ENCODE peak calls at places on chromosomes 12 and 14, in eight cellular contexts. L is tibial nerve, K is upper lobe of right lung, T is heart left ventricle, C is brain microvascular endothelial cell, W is IMR-90, A is A549, R is HCT116. U is an unnamed sample.

GRCh38 chr14:103401223-103402214 is 16.3 kb downstream of the MARK3 start:
- DNase-seq in L (no peak), K (no peak), T (no peak), C (peak), W (peak), A (no peak), R (no peak), U (no peak)

GRCh38 chr12:70721958-70722357 is 84.7 kb upstream of the PTPRB start:
- DNase-seq in L (no peak), K (no peak), T (no peak), C (no peak), W (no peak), A (no peak), R (no peak), U (no peak)

GRCh38 chr12:76158518-76159321 is 74.2 kb upstream of the NAP1L1 start:
- DNase-seq in L (peak), K (no peak), T (peak), C (peak), W (peak), A (peak), R (peak), U (no peak)

GRCh38 chr12:85865905-85866304 is 8.2 kb upstream of the NTS start:
- DNase-seq in L (no peak), K (no peak), T (no peak), C (peak), W (no peak), A (no peak), R (no peak), U (no peak)

GRCh38 chr12:75850751-75851462 is 180.7 kb downstream of the PHLDA1 start:
- DNase-seq in L (no peak), K (no peak), T (no peak), C (peak), W (peak), A (peak), R (no peak), U (peak)

GRCh38 chr14:93023802-93024434 is 91.8 kb downstream of the ITPK1 start:
- DNase-seq in L (no peak), K (no peak), T (no peak), C (no peak), W (no peak), A (no peak), R (no peak), U (no peak)

GRCh38 chr12:3418609-3419469 is 72.2 kb upstream of the PRMT8 start:
- DNase-seq in L (no peak), K (no peak), T (no peak), C (no peak), W (no peak), A (no peak), R (no peak), U (no peak)

GRCh38 chr12:88951860-88952483 is 371.7 kb upstream of the KITLG start:
- DNase-seq in L (no peak), K (no peak), T (no peak), C (no peak), W (no peak), A (no peak), R (no peak), U (no peak)

GRCh38 chr14:45247427-45247826 is 5.6 kb downstream of the MIS18BP1 start:
- DNase-seq in L (no peak), K (no peak), T (no peak), C (no peak), W (no peak), A (no peak), R (no peak), U (no peak)

GRCh38 chr12:20000229-20000869 is 368.0 kb upstream of the PDE3A start:
- DNase-seq in L (no peak), K (no peak), T (no peak), C (no peak), W (no peak), A (no peak), R (no peak), U (no peak)

GRCh38 chr12:52090291-52090690 is 10.8 kb downstream of the SMIM41 start:
- DNase-seq in L (no peak), K (peak), T (no peak), C (no peak), W (no peak), A (no peak), R (no peak), U (no peak)
- H3K27ac ChIP-seq in L (no peak), K (no peak), T (no peak), C (no peak), W (no peak), A (no peak), R (no peak), U (no peak)

GRCh38 chr12:2163172-2163927 is 110.6 kb downstream of the CACNA1C start:
- DNase-seq in L (peak), K (no peak), T (peak), C (peak), W (peak), A (no peak), R (no peak), U (no peak)
- H3K27ac ChIP-seq in L (no peak), K (peak), T (peak), C (no peak), W (peak), A (no peak), R (no peak), U (no peak)

DNA sequence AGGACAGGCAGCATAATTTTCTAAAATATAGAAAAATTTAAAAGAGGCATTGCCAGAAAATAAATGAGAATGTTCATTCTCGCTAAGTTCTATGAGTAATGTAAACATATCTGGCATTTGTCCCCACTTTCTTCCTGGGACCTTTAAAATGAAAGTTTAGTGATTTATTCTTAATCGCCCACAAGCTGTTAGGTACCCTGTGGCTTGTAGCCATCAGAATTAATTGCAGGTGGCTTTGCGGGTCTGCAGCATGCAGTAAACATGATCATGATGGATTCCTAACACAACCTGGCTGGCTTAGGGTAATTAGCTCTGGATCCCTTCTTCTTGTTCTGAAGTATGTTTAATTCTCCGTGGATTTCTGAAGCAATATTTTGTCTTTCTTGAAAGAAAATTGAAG is 103.5 kb upstream of the FRMD6 start:
- DNase-seq in L (no peak), K (no peak), T (no peak), C (no peak), W (no peak), A (no peak), R (no peak), U (no peak)
- H3K27ac ChIP-seq in L (no peak), K (no peak), T (no peak), C (peak), W (peak), A (peak), R (no peak), U (peak)

GRCh38 chr14:74950795-74951442 is 4.5 kb downstream of the PGF start:
- DNase-seq in L (no peak), K (no peak), T (no peak), C (no peak), W (peak), A (no peak), R (no peak), U (no peak)
- H3K27ac ChIP-seq in L (no peak), K (no peak), T (peak), C (no peak), W (peak), A (peak), R (no peak), U (no peak)

GRCh38 chr12:131137009-131137835 is 183.5 kb downstream of the ADGRD1 start:
- DNase-seq in L (no peak), K (no peak), T (peak), C (no peak), W (no peak), A (no peak), R (no peak), U (no peak)

GRCh38 chr12:131137836-131138637 is 184.3 kb downstream of the ADGRD1 start:
- DNase-seq in L (no peak), K (no peak), T (peak), C (no peak), W (no peak), A (peak), R (no peak), U (no peak)

GRCh38 chr12:131139363-131140068 is 185.8 kb downstream of the ADGRD1 start:
- DNase-seq in L (no peak), K (peak), T (peak), C (no peak), W (no peak), A (no peak), R (no peak), U (no peak)

GRCh38 chr12:131140069-131140435 is 186.3 kb downstream of the ADGRD1 start:
- DNase-seq in L (no peak), K (no peak), T (no peak), C (no peak), W (no peak), A (no peak), R (no peak), U (no peak)

DNA sequence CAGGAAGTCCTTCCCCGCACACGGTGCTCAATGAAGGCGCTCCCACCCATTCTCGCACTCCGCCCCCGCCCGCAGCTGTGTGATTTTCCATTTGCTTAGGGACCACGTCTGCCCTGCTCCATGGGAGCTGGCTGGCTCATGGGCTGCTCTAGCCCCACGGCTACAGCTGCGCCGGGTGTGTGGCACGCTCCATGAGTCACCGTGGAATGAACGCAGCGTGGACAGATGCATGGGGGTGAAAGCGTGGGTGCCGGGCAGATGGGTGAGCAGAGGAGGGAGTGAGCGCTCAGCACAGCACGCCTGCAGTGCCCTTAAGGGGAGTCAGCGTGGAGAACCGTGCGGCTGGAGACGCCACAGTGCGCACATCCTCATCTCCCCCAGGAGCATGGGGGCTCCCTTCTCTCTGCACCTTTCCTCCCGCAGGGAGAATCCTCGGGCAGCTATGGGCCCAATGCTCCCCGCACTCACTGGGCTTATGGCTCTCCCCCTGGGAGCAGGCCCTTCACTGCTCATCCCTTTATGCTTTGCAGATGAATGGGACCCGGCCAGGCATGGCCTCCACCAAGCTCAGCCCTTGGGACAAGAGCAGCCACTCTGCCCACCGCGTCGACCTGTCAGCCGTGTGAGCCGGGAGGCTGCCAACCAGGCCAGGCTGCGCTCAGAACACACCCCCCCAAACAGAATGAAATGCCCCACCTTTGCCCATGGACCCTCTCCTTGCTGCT is 185.1 kb downstream of the ADGRD1 start:
- DNase-seq in L (no peak), K (no peak), T (peak), C (no peak), W (no peak), A (no peak), R (no peak), U (no peak)
- H3K27ac ChIP-seq in L (no peak), K (no peak), T (no peak), C (no peak), W (no peak), A (peak), R (no peak), U (no peak)

GRCh38 chr14:67999290-67999689 is 179.7 kb downstream of the RAD51B start:
- DNase-seq in L (no peak), K (no peak), T (no peak), C (no peak), W (peak), A (no peak), R (no peak), U (no peak)
- H3K27ac ChIP-seq in L (no peak), K (no peak), T (no peak), C (peak), W (no peak), A (peak), R (peak), U (no peak)

GRCh38 chr14:52551205-52551604 is 1.1 kb downstream of the TXNDC16 start:
- DNase-seq in L (no peak), K (no peak), T (no peak), C (no peak), W (no peak), A (no peak), R (no peak), U (no peak)
- H3K27ac ChIP-seq in L (no peak), K (peak), T (peak), C (no peak), W (no peak), A (no peak), R (no peak), U (no peak)

DNA sequence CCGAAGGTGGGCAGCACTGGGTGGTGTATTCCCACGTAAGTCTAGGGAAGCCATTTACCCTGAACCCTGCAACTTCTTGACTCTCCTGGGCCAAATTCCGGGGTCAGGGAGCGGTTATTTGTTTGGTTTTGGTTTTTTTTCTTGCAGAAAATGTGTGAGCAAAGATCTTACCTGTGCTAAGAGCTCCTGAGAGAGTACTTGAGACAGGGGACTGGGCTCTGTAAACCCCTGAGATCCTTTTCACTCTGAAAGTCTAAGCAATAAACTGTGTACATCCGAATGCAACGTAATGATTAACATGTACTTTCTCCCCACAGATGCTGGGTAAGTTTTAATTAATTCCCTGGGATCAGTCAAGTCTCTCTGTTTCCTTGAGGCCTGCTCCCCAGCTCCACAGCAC is 21.5 kb downstream of the OR10P1 start:
- DNase-seq in L (no peak), K (no peak), T (no peak), C (no peak), W (no peak), A (no peak), R (no peak), U (no peak)
- H3K27ac ChIP-seq in L (no peak), K (no peak), T (peak), C (no peak), W (no peak), A (no peak), R (no peak), U (no peak)